ENCODE peak calls at places on chromosome 1, in ten cellular contexts. One of them, this sample, is unnamed.

GRCh38 chr1:15158506-15159165 is 5.1 kb downstream of the TMEM51 start:
- DNase-seq in progenitor cell of endocrine pancreas: no peak
- DNase-seq in HFF-Myc: no peak
- DNase-seq in CD8-positive, alpha-beta T cell: no peak
- DNase-seq in AML-193: no peak
- DNase-seq in MCF 10A: peak
- DNase-seq in SHP77: no peak
- DNase-seq in skeletal muscle cell: peak
- DNase-seq in AG08396: peak
- DNase-seq in T47D: no peak
- DNase-seq in this sample: no peak

GRCh38 chr1:37177230-37177864 is 143.0 kb upstream of the GRIK3 start:
- DNase-seq in progenitor cell of endocrine pancreas: no peak
- DNase-seq in HFF-Myc: no peak
- DNase-seq in CD8-positive, alpha-beta T cell: no peak
- DNase-seq in AML-193: peak
- DNase-seq in MCF 10A: peak
- DNase-seq in SHP77: peak
- DNase-seq in skeletal muscle cell: no peak
- DNase-seq in AG08396: no peak
- DNase-seq in T47D: peak
- DNase-seq in this sample: peak

GRCh38 chr1:197144570-197145325 is 1.7 kb downstream of the ASPM start:
- DNase-seq in progenitor cell of endocrine pancreas: no peak
- DNase-seq in HFF-Myc: no peak
- DNase-seq in CD8-positive, alpha-beta T cell: no peak
- DNase-seq in AML-193: no peak
- DNase-seq in MCF 10A: peak
- DNase-seq in SHP77: no peak
- DNase-seq in skeletal muscle cell: no peak
- DNase-seq in AG08396: peak
- DNase-seq in T47D: no peak
- DNase-seq in this sample: no peak

GRCh38 chr1:219412772-219413171 is 200.1 kb downstream of the ZC3H11B start:
- DNase-seq in progenitor cell of endocrine pancreas: no peak
- DNase-seq in HFF-Myc: peak
- DNase-seq in CD8-positive, alpha-beta T cell: no peak
- DNase-seq in AML-193: no peak
- DNase-seq in MCF 10A: no peak
- DNase-seq in SHP77: no peak
- DNase-seq in skeletal muscle cell: no peak
- DNase-seq in AG08396: no peak
- DNase-seq in T47D: no peak
- DNase-seq in this sample: no peak

GRCh38 chr1:59007820-59008598 is 224.2 kb upstream of the JUN start:
- DNase-seq in progenitor cell of endocrine pancreas: no peak
- DNase-seq in HFF-Myc: no peak
- DNase-seq in CD8-positive, alpha-beta T cell: no peak
- DNase-seq in AML-193: no peak
- DNase-seq in MCF 10A: no peak
- DNase-seq in SHP77: no peak
- DNase-seq in skeletal muscle cell: no peak
- DNase-seq in AG08396: no peak
- DNase-seq in T47D: no peak
- DNase-seq in this sample: no peak

GRCh38 chr1:201316556-201316955 is 33.2 kb downstream of the PKP1 start:
- DNase-seq in progenitor cell of endocrine pancreas: no peak
- DNase-seq in HFF-Myc: no peak
- DNase-seq in CD8-positive, alpha-beta T cell: no peak
- DNase-seq in AML-193: no peak
- DNase-seq in MCF 10A: no peak
- DNase-seq in SHP77: no peak
- DNase-seq in skeletal muscle cell: no peak
- DNase-seq in AG08396: no peak
- DNase-seq in T47D: no peak
- DNase-seq in this sample: no peak

GRCh38 chr1:223815865-223816264 is 29.9 kb downstream of the TP53BP2 start:
- DNase-seq in progenitor cell of endocrine pancreas: no peak
- DNase-seq in HFF-Myc: no peak
- DNase-seq in CD8-positive, alpha-beta T cell: no peak
- DNase-seq in AML-193: no peak
- DNase-seq in MCF 10A: peak
- DNase-seq in SHP77: no peak
- DNase-seq in skeletal muscle cell: no peak
- DNase-seq in AG08396: no peak
- DNase-seq in T47D: no peak
- DNase-seq in this sample: no peak

GRCh38 chr1:41880951-41881885 is 37.5 kb downstream of the HIVEP3 start:
- DNase-seq in progenitor cell of endocrine pancreas: no peak
- DNase-seq in HFF-Myc: no peak
- DNase-seq in CD8-positive, alpha-beta T cell: no peak
- DNase-seq in AML-193: no peak
- DNase-seq in MCF 10A: no peak
- DNase-seq in SHP77: no peak
- DNase-seq in skeletal muscle cell: no peak
- DNase-seq in AG08396: no peak
- DNase-seq in T47D: no peak
- DNase-seq in this sample: no peak

GRCh38 chr1:159707473-159707872 is 6.9 kb downstream of the CRP start:
- DNase-seq in progenitor cell of endocrine pancreas: no peak
- DNase-seq in HFF-Myc: no peak
- DNase-seq in CD8-positive, alpha-beta T cell: no peak
- DNase-seq in AML-193: no peak
- DNase-seq in MCF 10A: no peak
- DNase-seq in SHP77: no peak
- DNase-seq in skeletal muscle cell: no peak
- DNase-seq in AG08396: no peak
- DNase-seq in T47D: no peak
- DNase-seq in this sample: no peak

GRCh38 chr1:8312235-8313218 is 5.4 kb upstream of the SLC45A1 start:
- DNase-seq in progenitor cell of endocrine pancreas: no peak
- DNase-seq in HFF-Myc: no peak
- DNase-seq in CD8-positive, alpha-beta T cell: no peak
- DNase-seq in AML-193: no peak
- DNase-seq in MCF 10A: no peak
- DNase-seq in SHP77: no peak
- DNase-seq in skeletal muscle cell: no peak
- DNase-seq in AG08396: no peak
- DNase-seq in T47D: no peak
- DNase-seq in this sample: no peak

GRCh38 chr1:42282024-42282579 is 52.9 kb downstream of the FOXJ3 start:
- DNase-seq in progenitor cell of endocrine pancreas: no peak
- DNase-seq in HFF-Myc: peak
- DNase-seq in CD8-positive, alpha-beta T cell: no peak
- DNase-seq in AML-193: no peak
- DNase-seq in MCF 10A: peak
- DNase-seq in SHP77: no peak
- DNase-seq in skeletal muscle cell: peak
- DNase-seq in AG08396: peak
- DNase-seq in T47D: no peak
- DNase-seq in this sample: no peak

GRCh38 chr1:41935226-41935625 is 16.5 kb upstream of the HIVEP3 start:
- DNase-seq in progenitor cell of endocrine pancreas: no peak
- DNase-seq in HFF-Myc: peak
- DNase-seq in CD8-positive, alpha-beta T cell: no peak
- DNase-seq in AML-193: no peak
- DNase-seq in MCF 10A: no peak
- DNase-seq in SHP77: no peak
- DNase-seq in skeletal muscle cell: no peak
- DNase-seq in AG08396: no peak
- DNase-seq in T47D: no peak
- DNase-seq in this sample: no peak

GRCh38 chr1:157235307-157235706 is 97.1 kb upstream of the ETV3 start:
- DNase-seq in progenitor cell of endocrine pancreas: no peak
- DNase-seq in HFF-Myc: no peak
- DNase-seq in CD8-positive, alpha-beta T cell: no peak
- DNase-seq in AML-193: no peak
- DNase-seq in MCF 10A: no peak
- DNase-seq in SHP77: no peak
- DNase-seq in skeletal muscle cell: no peak
- DNase-seq in AG08396: no peak
- DNase-seq in T47D: no peak
- DNase-seq in this sample: no peak

GRCh38 chr1:36091698-36092097 is 3.0 kb downstream of the ADPRS start:
- DNase-seq in progenitor cell of endocrine pancreas: no peak
- DNase-seq in HFF-Myc: no peak
- DNase-seq in CD8-positive, alpha-beta T cell: no peak
- DNase-seq in AML-193: no peak
- DNase-seq in MCF 10A: no peak
- DNase-seq in SHP77: no peak
- DNase-seq in skeletal muscle cell: no peak
- DNase-seq in AG08396: no peak
- DNase-seq in T47D: no peak
- DNase-seq in this sample: no peak

GRCh38 chr1:99218999-99219398 is 45.3 kb upstream of the PLPPR4 start:
- DNase-seq in progenitor cell of endocrine pancreas: no peak
- DNase-seq in HFF-Myc: no peak
- DNase-seq in CD8-positive, alpha-beta T cell: no peak
- DNase-seq in AML-193: no peak
- DNase-seq in MCF 10A: no peak
- DNase-seq in SHP77: no peak
- DNase-seq in skeletal muscle cell: no peak
- DNase-seq in AG08396: no peak
- DNase-seq in T47D: no peak
- DNase-seq in this sample: no peak

GRCh38 chr1:7388141-7388487 is 383.0 kb upstream of the VAMP3 start:
- DNase-seq in progenitor cell of endocrine pancreas: peak
- DNase-seq in HFF-Myc: no peak
- DNase-seq in CD8-positive, alpha-beta T cell: peak
- DNase-seq in AML-193: no peak
- DNase-seq in MCF 10A: no peak
- DNase-seq in SHP77: peak
- DNase-seq in skeletal muscle cell: no peak
- DNase-seq in AG08396: no peak
- DNase-seq in T47D: no peak
- DNase-seq in this sample: no peak

GRCh38 chr1:107871687-107872086 is 93.3 kb downstream of the VAV3 start:
- DNase-seq in progenitor cell of endocrine pancreas: no peak
- DNase-seq in HFF-Myc: no peak
- DNase-seq in CD8-positive, alpha-beta T cell: no peak
- DNase-seq in AML-193: no peak
- DNase-seq in MCF 10A: no peak
- DNase-seq in SHP77: no peak
- DNase-seq in skeletal muscle cell: no peak
- DNase-seq in AG08396: no peak
- DNase-seq in T47D: no peak
- DNase-seq in this sample: no peak

GRCh38 chr1:206710457-206710823 is 25.7 kb downstream of the MAPKAPK2 start:
- DNase-seq in progenitor cell of endocrine pancreas: no peak
- DNase-seq in HFF-Myc: no peak
- DNase-seq in CD8-positive, alpha-beta T cell: no peak
- DNase-seq in AML-193: no peak
- DNase-seq in MCF 10A: no peak
- DNase-seq in SHP77: no peak
- DNase-seq in skeletal muscle cell: no peak
- DNase-seq in AG08396: no peak
- DNase-seq in T47D: no peak
- DNase-seq in this sample: no peak

This sample was measured in H1.